ENCODE peak calls at places on chromosomes 11 and 22, in seven cellular contexts. One of them, this sample, is unnamed.
A peak's percentile ranks its signal among the peaks of the same experiment; 100 is the strongest.

GRCh38 chr11:103994111-103994510 is 42.3 kb upstream of the DDI1 start:
- DNase-seq in H1: no peak
- DNase-seq in sigmoid colon: no peak
- DNase-seq in spleen: no peak
- DNase-seq in suprapubic skin: no peak
- DNase-seq in endothelial cell of umbilical vein: no peak
- DNase-seq in stomach: no peak
- DNase-seq in this sample: no peak

GRCh38 chr11:104410336-104410735 is 246.4 kb upstream of the PDGFD start:
- DNase-seq in spleen: no peak
- DNase-seq in suprapubic skin: no peak
- DNase-seq in sigmoid colon: no peak
- DNase-seq in endothelial cell of umbilical vein: no peak
- DNase-seq in stomach: no peak
- DNase-seq in H1: no peak
- DNase-seq in this sample: no peak

GRCh38 chr11:35223429-35223828 is 84.5 kb downstream of the CD44 start:
- DNase-seq in endothelial cell of umbilical vein: no peak
- DNase-seq in suprapubic skin: no peak
- DNase-seq in H1: no peak
- DNase-seq in spleen: no peak
- DNase-seq in sigmoid colon: peak; percentile 68
- DNase-seq in stomach: no peak
- DNase-seq in this sample: no peak

GRCh38 chr22:46175631-46176030 is 25.3 kb downstream of the PPARA start:
- DNase-seq in spleen: no peak
- DNase-seq in endothelial cell of umbilical vein: no peak
- DNase-seq in sigmoid colon: no peak
- DNase-seq in H1: no peak
- DNase-seq in suprapubic skin: no peak
- DNase-seq in stomach: no peak
- DNase-seq in this sample: no peak

GRCh38 chr11:130705670-130706421 is 210.4 kb downstream of the SNX19 start:
- DNase-seq in stomach: no peak
- DNase-seq in sigmoid colon: no peak
- DNase-seq in H1: no peak
- DNase-seq in endothelial cell of umbilical vein: no peak
- DNase-seq in suprapubic skin: no peak
- DNase-seq in spleen: no peak
- DNase-seq in this sample: no peak

GRCh38 chr11:61797263-61797944 is 4.7 kb downstream of the FEN1 start:
- DNase-seq in stomach: peak; percentile 83
- DNase-seq in endothelial cell of umbilical vein: peak; percentile 91
- DNase-seq in sigmoid colon: peak; percentile 90
- DNase-seq in spleen: peak; percentile 76
- DNase-seq in suprapubic skin: no peak
- DNase-seq in H1: no peak
- DNase-seq in this sample: peak; percentile 83

GRCh38 chr11:12979928-12980689 is 29.0 kb upstream of the RASSF10 start:
- DNase-seq in sigmoid colon: no peak
- DNase-seq in endothelial cell of umbilical vein: no peak
- DNase-seq in spleen: no peak
- DNase-seq in H1: no peak
- DNase-seq in suprapubic skin: no peak
- DNase-seq in stomach: no peak
- DNase-seq in this sample: no peak

GRCh38 chr11:45410391-45411215 is 124.5 kb upstream of the SYT13 start:
- DNase-seq in stomach: no peak
- DNase-seq in sigmoid colon: no peak
- DNase-seq in H1: peak; percentile 19
- DNase-seq in suprapubic skin: no peak
- DNase-seq in spleen: no peak
- DNase-seq in endothelial cell of umbilical vein: no peak
- DNase-seq in this sample: no peak

GRCh38 chr22:29739346-29739875 is 19.6 kb downstream of the CABP7 start:
- DNase-seq in suprapubic skin: no peak
- DNase-seq in sigmoid colon: no peak
- DNase-seq in H1: no peak
- DNase-seq in spleen: no peak
- DNase-seq in endothelial cell of umbilical vein: no peak
- DNase-seq in stomach: no peak
- DNase-seq in this sample: no peak

GRCh38 chr11:8775341-8776133 is 92.9 kb downstream of the RPL27A start:
- DNase-seq in endothelial cell of umbilical vein: no peak
- DNase-seq in suprapubic skin: no peak
- DNase-seq in sigmoid colon: no peak
- DNase-seq in spleen: peak; percentile 77
- DNase-seq in stomach: peak; percentile 42
- DNase-seq in H1: no peak
- DNase-seq in this sample: no peak

GRCh38 chr22:29733362-29734322 is 13.8 kb downstream of the CABP7 start:
- DNase-seq in stomach: no peak
- DNase-seq in suprapubic skin: no peak
- DNase-seq in endothelial cell of umbilical vein: no peak
- DNase-seq in spleen: no peak
- DNase-seq in sigmoid colon: no peak
- DNase-seq in H1: no peak
- DNase-seq in this sample: peak; percentile 33

GRCh38 chr11:35746356-35747153 is 84.0 kb downstream of the TRIM44 start:
- DNase-seq in spleen: no peak
- DNase-seq in H1: no peak
- DNase-seq in endothelial cell of umbilical vein: no peak
- DNase-seq in stomach: no peak
- DNase-seq in suprapubic skin: no peak
- DNase-seq in sigmoid colon: no peak
- DNase-seq in this sample: no peak

GRCh38 chr22:25765016-25765367 is 23.0 kb downstream of the MYO18B start:
- DNase-seq in spleen: no peak
- DNase-seq in endothelial cell of umbilical vein: no peak
- DNase-seq in suprapubic skin: no peak
- DNase-seq in H1: no peak
- DNase-seq in stomach: no peak
- DNase-seq in sigmoid colon: no peak
- DNase-seq in this sample: no peak

GRCh38 chr11:11620966-11621880 is 582 bp downstream of the GALNT18 start:
- DNase-seq in H1: no peak
- DNase-seq in suprapubic skin: no peak
- DNase-seq in stomach: peak; percentile 33
- DNase-seq in spleen: peak; percentile 82
- DNase-seq in sigmoid colon: peak; percentile 78
- DNase-seq in endothelial cell of umbilical vein: peak; percentile 5
- DNase-seq in this sample: peak; percentile 31

GRCh38 chr22:18056161-18056666 is 21.6 kb upstream of the PEX26 start:
- DNase-seq in stomach: no peak
- DNase-seq in spleen: peak; percentile 84
- DNase-seq in sigmoid colon: no peak
- DNase-seq in suprapubic skin: no peak
- DNase-seq in endothelial cell of umbilical vein: peak; percentile 41
- DNase-seq in H1: no peak
- DNase-seq in this sample: peak; percentile 57

GRCh38 chr22:25113316-25113721 is 86.3 kb upstream of the CRYBB3 start:
- DNase-seq in H1: no peak
- DNase-seq in suprapubic skin: no peak
- DNase-seq in sigmoid colon: no peak
- DNase-seq in endothelial cell of umbilical vein: peak; percentile 77
- DNase-seq in spleen: no peak
- DNase-seq in stomach: peak; percentile 41
- DNase-seq in this sample: peak; percentile 39

GRCh38 chr11:11836676-11837231 is 5.0 kb upstream of the USP47 start:
- DNase-seq in suprapubic skin: no peak
- DNase-seq in endothelial cell of umbilical vein: no peak
- DNase-seq in spleen: no peak
- DNase-seq in H1: no peak
- DNase-seq in stomach: no peak
- DNase-seq in sigmoid colon: no peak
- DNase-seq in this sample: no peak

GRCh38 chr11:61707574-61707973 is 27.4 kb downstream of the DAGLA start:
- DNase-seq in spleen: no peak
- DNase-seq in sigmoid colon: no peak
- DNase-seq in H1: no peak
- DNase-seq in suprapubic skin: no peak
- DNase-seq in endothelial cell of umbilical vein: no peak
- DNase-seq in stomach: peak; percentile 43
- DNase-seq in this sample: peak; percentile 88

GRCh38 chr11:23206736-23207336 is 346.6 kb upstream of the CCDC179 start:
- DNase-seq in sigmoid colon: no peak
- DNase-seq in spleen: no peak
- DNase-seq in H1: no peak
- DNase-seq in stomach: no peak
- DNase-seq in suprapubic skin: no peak
- DNase-seq in endothelial cell of umbilical vein: peak; percentile 64
- DNase-seq in this sample: no peak

GRCh38 chr11:12359761-12360160 is 17.6 kb upstream of the PARVA start:
- DNase-seq in spleen: no peak
- DNase-seq in stomach: no peak
- DNase-seq in endothelial cell of umbilical vein: no peak
- DNase-seq in H1: no peak
- DNase-seq in suprapubic skin: no peak
- DNase-seq in sigmoid colon: no peak
- DNase-seq in this sample: no peak

GRCh38 chr22:41288245-41288946 is 2.4 kb upstream of the RANGAP1 start:
- DNase-seq in sigmoid colon: peak; percentile 69
- DNase-seq in suprapubic skin: no peak
- DNase-seq in spleen: no peak
- DNase-seq in stomach: peak; percentile 37
- DNase-seq in H1: no peak
- DNase-seq in endothelial cell of umbilical vein: peak; percentile 80
- DNase-seq in this sample: peak; percentile 35

GRCh38 chr22:45008853-45009751 is 703 bp downstream of the PHF21B start:
- DNase-seq in stomach: no peak
- DNase-seq in spleen: no peak
- DNase-seq in endothelial cell of umbilical vein: no peak
- DNase-seq in suprapubic skin: no peak
- DNase-seq in H1: no peak
- DNase-seq in sigmoid colon: no peak
- DNase-seq in this sample: no peak

GRCh38 chr11:76074178-76075112 is 131.9 kb downstream of the WNT11 start:
- DNase-seq in suprapubic skin: no peak
- DNase-seq in H1: no peak
- DNase-seq in endothelial cell of umbilical vein: peak; percentile 75
- DNase-seq in spleen: no peak
- DNase-seq in sigmoid colon: no peak
- DNase-seq in stomach: no peak
- DNase-seq in this sample: no peak

GRCh38 chr11:12019337-12019736 is 10.9 kb upstream of the DKK3 start:
- DNase-seq in endothelial cell of umbilical vein: peak; percentile 97
- DNase-seq in stomach: peak; percentile 46
- DNase-seq in spleen: no peak
- DNase-seq in sigmoid colon: no peak
- DNase-seq in suprapubic skin: no peak
- DNase-seq in H1: no peak
- DNase-seq in this sample: no peak

GRCh38 chr11:96254087-96254486 is 88.9 kb downstream of the MAML2 start:
- DNase-seq in sigmoid colon: no peak
- DNase-seq in spleen: no peak
- DNase-seq in endothelial cell of umbilical vein: peak; percentile 94
- DNase-seq in suprapubic skin: no peak
- DNase-seq in H1: no peak
- DNase-seq in stomach: no peak
- DNase-seq in this sample: peak; percentile 35

GRCh38 chr11:18802381-18803257 is 11.0 kb upstream of the PTPN5 start:
- DNase-seq in H1: no peak
- DNase-seq in sigmoid colon: no peak
- DNase-seq in stomach: peak; percentile 52
- DNase-seq in spleen: no peak
- DNase-seq in endothelial cell of umbilical vein: peak; percentile 69
- DNase-seq in suprapubic skin: no peak
- DNase-seq in this sample: peak; percentile 32
- TF ChIP-seq POLR2AphosphoS5 in H1: no peak
- TF ChIP-seq POLR2AphosphoS5 in sigmoid colon: no peak
- TF ChIP-seq POLR2AphosphoS5 in stomach: no peak
- TF ChIP-seq POLR2AphosphoS5 in spleen: no peak
- TF ChIP-seq POLR2AphosphoS5 in endothelial cell of umbilical vein: no peak
- TF ChIP-seq POLR2AphosphoS5 in suprapubic skin: no peak
- TF ChIP-seq POLR2AphosphoS5 in this sample: no peak

GRCh38 chr11:118605116-118605867 is 2.1 kb upstream of the PHLDB1 start:
- DNase-seq in stomach: peak; percentile 45
- DNase-seq in spleen: peak; percentile 50
- DNase-seq in endothelial cell of umbilical vein: peak; percentile 55
- DNase-seq in sigmoid colon: peak; percentile 95
- DNase-seq in H1: no peak
- DNase-seq in suprapubic skin: peak; percentile 90
- DNase-seq in this sample: peak; percentile 62
- TF ChIP-seq POLR2A in stomach: no peak
- TF ChIP-seq POLR2A in spleen: no peak
- TF ChIP-seq POLR2A in endothelial cell of umbilical vein: no peak
- TF ChIP-seq POLR2A in sigmoid colon: peak; percentile 13
- TF ChIP-seq POLR2A in H1: no peak
- TF ChIP-seq POLR2A in suprapubic skin: no peak
- TF ChIP-seq POLR2A in this sample: peak; percentile 25

DNA sequence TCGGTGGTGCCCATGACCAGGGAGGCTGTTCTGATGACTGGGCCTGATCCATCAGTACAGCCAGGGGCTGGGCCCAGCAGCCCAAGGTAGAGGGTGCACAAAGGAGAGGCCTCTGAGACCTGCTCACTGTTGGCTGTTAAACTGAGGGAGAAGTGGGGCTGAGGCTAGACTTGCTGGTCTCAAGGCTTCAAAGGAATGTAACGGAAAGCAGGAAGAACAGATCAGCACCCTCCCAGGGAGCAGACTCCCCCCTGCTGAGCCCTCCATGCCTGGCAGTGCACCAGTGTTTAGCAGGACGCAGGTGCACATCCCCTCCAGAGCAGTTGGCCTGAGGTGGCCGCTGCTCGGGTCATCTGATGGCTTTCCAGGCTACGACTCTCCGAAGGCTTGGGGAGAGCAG is 255.6 kb upstream of the NARS2 start:
- DNase-seq in sigmoid colon: no peak
- DNase-seq in endothelial cell of umbilical vein: no peak
- DNase-seq in suprapubic skin: no peak
- DNase-seq in stomach: no peak
- DNase-seq in spleen: no peak
- DNase-seq in H1: no peak
- DNase-seq in this sample: no peak
- H3K27ac ChIP-seq in sigmoid colon: no peak overlapping the region
- H3K27ac ChIP-seq in endothelial cell of umbilical vein: no peak overlapping the region
- H3K27ac ChIP-seq in suprapubic skin: no peak overlapping the region
- H3K27ac ChIP-seq in stomach: no peak overlapping the region
- H3K27ac ChIP-seq in spleen: no peak overlapping the region
- H3K27ac ChIP-seq in H1: no peak overlapping the region
- H3K27ac ChIP-seq in this sample: no peak overlapping the region

GRCh38 chr22:43396321-43396933 is 15.4 kb upstream of the MPPED1 start:
- DNase-seq in stomach: no peak
- DNase-seq in H1: no peak
- DNase-seq in sigmoid colon: no peak
- DNase-seq in endothelial cell of umbilical vein: no peak
- DNase-seq in spleen: peak; percentile 41
- DNase-seq in suprapubic skin: no peak
- DNase-seq in this sample: no peak

GRCh38 chr22:43395296-43395695 is 16.5 kb upstream of the MPPED1 start:
- DNase-seq in stomach: no peak
- DNase-seq in endothelial cell of umbilical vein: no peak
- DNase-seq in spleen: no peak
- DNase-seq in sigmoid colon: no peak
- DNase-seq in suprapubic skin: no peak
- DNase-seq in H1: no peak
- DNase-seq in this sample: no peak

GRCh38 chr22:43398246-43398645 is 13.6 kb upstream of the MPPED1 start:
- DNase-seq in stomach: no peak
- DNase-seq in H1: no peak
- DNase-seq in spleen: no peak
- DNase-seq in endothelial cell of umbilical vein: no peak
- DNase-seq in suprapubic skin: no peak
- DNase-seq in sigmoid colon: no peak
- DNase-seq in this sample: no peak

GRCh38 chr22:43397766-43398165 is 14.0 kb upstream of the MPPED1 start:
- DNase-seq in spleen: peak; percentile 65
- DNase-seq in endothelial cell of umbilical vein: no peak
- DNase-seq in suprapubic skin: no peak
- DNase-seq in H1: no peak
- DNase-seq in sigmoid colon: no peak
- DNase-seq in stomach: no peak
- DNase-seq in this sample: no peak

GRCh38 chr22:43396934-43397457 is 14.8 kb upstream of the MPPED1 start:
- DNase-seq in stomach: peak; percentile 66
- DNase-seq in H1: no peak
- DNase-seq in endothelial cell of umbilical vein: no peak
- DNase-seq in suprapubic skin: no peak
- DNase-seq in spleen: peak; percentile 68
- DNase-seq in sigmoid colon: no peak
- DNase-seq in this sample: no peak
- TF ChIP-seq POLR2AphosphoS5 in stomach: no peak
- TF ChIP-seq POLR2AphosphoS5 in H1: no peak
- TF ChIP-seq POLR2AphosphoS5 in endothelial cell of umbilical vein: no peak
- TF ChIP-seq POLR2AphosphoS5 in suprapubic skin: no peak
- TF ChIP-seq POLR2AphosphoS5 in spleen: no peak
- TF ChIP-seq POLR2AphosphoS5 in sigmoid colon: no peak
- TF ChIP-seq POLR2AphosphoS5 in this sample: no peak